ENCODE peak calls at places on chromosomes 13 and 19, in eight cellular contexts. T is stimulated activated naive B cell treated with anti-CD40 and anti-IgM and Interleukin-4, amounts not matched to agents 10 μg/mL and 1 μg/mL and 100 μg/mL, for 72 hours; B is HFF-Myc; X is stimulated activated CD8-positive, alpha-beta memory T cell treated with anti-CD3 and anti-CD28 coated beads, Interleukin-7, amount 100 ng/mL, for 4 hours; I is anterior cingulate cortex; Q is CD8-positive, alpha-beta memory T cell; H is neural progenitor cell; Y is substantia nigra. D is an unnamed sample.

GRCh38 chr13:105196052-105196451 is 1339.4 kb downstream of the EFNB2 start:
- DNase-seq in T (no peak), B (no peak), X (no peak), I (no peak), Q (no peak), H (no peak), Y (no peak), D (no peak)

GRCh38 chr13:78659450-78660110 is 625 bp upstream of the OBI1 start:
- DNase-seq in T (no peak), B (no peak), X (no peak), I (no peak), Q (no peak), H (no peak), Y (no peak), D (no peak)

GRCh38 chr19:47124937-47125668 is 5.5 kb upstream of the SAE1 start:
- DNase-seq in T (no peak), B (no peak), X (no peak), I (no peak), Q (no peak), H (peak; percentile 83), Y (no peak), D (no peak)

GRCh38 chr13:39965309-39965708 is 309.8 kb downstream of the COG6 start:
- DNase-seq in T (no peak), B (no peak), X (no peak), I (no peak), Q (no peak), H (no peak), Y (no peak), D (no peak)

GRCh38 chr19:11141937-11142527 is 13.6 kb downstream of the SPC24 start:
- DNase-seq in T (no peak), B (no peak), X (no peak), I (no peak), Q (no peak), H (no peak), Y (no peak), D (no peak)

GRCh38 chr13:30818323-30818960 is 83.1 kb downstream of the ALOX5AP start:
- DNase-seq in T (no peak), B (no peak), X (no peak), I (no peak), Q (no peak), H (no peak), Y (no peak), D (peak; percentile 70)

GRCh38 chr13:40206241-40207109 is 460.0 kb downstream of the FOXO1 start:
- DNase-seq in T (peak; percentile 61), B (no peak), X (no peak), I (no peak), Q (no peak), H (no peak), Y (peak; percentile 33), D (no peak)

GRCh38 chr13:31001647-31002046 is 69.2 kb downstream of the TEX26 start:
- DNase-seq in T (no peak), B (no peak), X (no peak), I (no peak), Q (no peak), H (no peak), Y (no peak), D (no peak)

GRCh38 chr13:39875111-39875510 is 219.6 kb downstream of the COG6 start:
- DNase-seq in T (no peak), B (no peak), X (no peak), I (no peak), Q (no peak), H (no peak), Y (no peak), D (no peak)

GRCh38 chr13:37201081-37201480 is 95.6 kb upstream of the CSNK1A1L start:
- DNase-seq in T (no peak), B (no peak), X (no peak), I (no peak), Q (no peak), H (no peak), Y (no peak), D (no peak)

GRCh38 chr19:14570864-14571527 is 870 bp downstream of the NDUFB7 start:
- DNase-seq in T (no peak), B (no peak), X (no peak), I (no peak), Q (no peak), H (no peak), Y (no peak), D (no peak)

GRCh38 chr13:91017031-91017668 is 330.3 kb upstream of the MIR17HG start:
- DNase-seq in T (peak; percentile 1), B (peak; percentile 0), X (no peak), I (peak; percentile 4), Q (no peak), H (peak; percentile 66), Y (peak; percentile 5), D (no peak)

GRCh38 chr19:42270346-42271044 is 1.4 kb downstream of the CIC start:
- DNase-seq in T (peak; percentile 57), B (no peak), X (no peak), I (peak; percentile 61), Q (peak; percentile 74), H (no peak), Y (peak; percentile 67), D (peak; percentile 89)

GRCh38 chr19:29547981-29548380 is 22.2 kb downstream of the VSTM2B start:
- DNase-seq in T (no peak), B (no peak), X (no peak), I (no peak), Q (no peak), H (no peak), Y (no peak), D (no peak)

GRCh38 chr13:31882794-31883193 is 143.5 kb downstream of the RXFP2 start:
- DNase-seq in T (no peak), B (no peak), X (no peak), I (no peak), Q (no peak), H (no peak), Y (no peak), D (no peak)

GRCh38 chr19:35790981-35791813 is 15.8 kb downstream of the ARHGAP33 start:
- DNase-seq in T (no peak), B (no peak), X (no peak), I (no peak), Q (no peak), H (no peak), Y (no peak), D (peak; percentile 61)

GRCh38 chr19:1575323-1576241 is 7.5 kb upstream of the MEX3D start:
- DNase-seq in T (no peak), B (no peak), X (no peak), I (no peak), Q (no peak), H (no peak), Y (no peak), D (no peak)

GRCh38 chr19:51772977-51773376 is 12.0 kb downstream of the FPR2 start:
- DNase-seq in T (no peak), B (no peak), X (no peak), I (no peak), Q (no peak), H (no peak), Y (no peak), D (no peak)

GRCh38 chr13:109743706-109744453 is 42.5 kb downstream of the IRS2 start:
- DNase-seq in T (no peak), B (peak; percentile 85), X (no peak), I (no peak), Q (no peak), H (no peak), Y (no peak), D (no peak)

GRCh38 chr13:107680115-107680514 is 535.2 kb downstream of the LIG4 start:
- DNase-seq in T (no peak), B (no peak), X (no peak), I (no peak), Q (no peak), H (no peak), Y (no peak), D (no peak)

GRCh38 chr19:55907286-55907685 is 24.9 kb downstream of the NLRP13 start:
- DNase-seq in T (no peak), B (no peak), X (no peak), I (no peak), Q (no peak), H (no peak), Y (no peak), D (no peak)

D was measured in ascending aorta.